ENCODE peak calls at places on chromosomes 6 and 20, in six cellular contexts. I is effector CD4-positive, alpha-beta T cell; H is posterior cingulate gyrus; B is activated gamma-delta T cell treated with Interleukin-2 at 50 U/mL for 16 hours; Y is RWPE2; R is GM12865. Z is an unnamed sample.

GRCh38 chr6:78835817-78836216 is 31.5 kb upstream of the IRAK1BP1 start:
- DNase-seq in R (peak; percentile 5), Y (no peak), I (no peak), H (no peak), B (no peak), Z (no peak)

GRCh38 chr20:59240006-59240405 is 60.4 kb upstream of the EDN3 start:
- DNase-seq in R (no peak), H (no peak), I (no peak), Y (no peak), B (no peak), Z (no peak)

GRCh38 chr20:51062065-51062464 is 39.2 kb upstream of the KCNG1 start:
- DNase-seq in H (no peak), I (no peak), B (no peak), R (no peak), Y (no peak), Z (no peak)

GRCh38 chr6:41815587-41815986 is 28.1 kb downstream of the TOMM6 start:
- DNase-seq in H (no peak), B (no peak), I (no peak), R (no peak), Y (no peak), Z (no peak)

GRCh38 chr6:14453712-14454466 is 336.3 kb downstream of the CD83 start:
- DNase-seq in I (no peak), H (no peak), Y (no peak), B (no peak), R (no peak), Z (no peak)

GRCh38 chr20:63118786-63119450 is 97.0 kb downstream of the YTHDF1 start:
- DNase-seq in B (no peak), Y (no peak), H (peak; percentile 40), I (no peak), R (no peak), Z (no peak)

GRCh38 chr6:105587349-105588115 is 184.7 kb upstream of the PREP start:
- DNase-seq in B (no peak), R (no peak), I (no peak), Y (peak; percentile 68), H (no peak), Z (no peak)

GRCh38 chr6:46400898-46401297 is 90.4 kb downstream of the RCAN2 start:
- DNase-seq in Y (no peak), I (no peak), R (no peak), B (no peak), H (no peak), Z (no peak)

GRCh38 chr6:170178561-170179477 is 112.1 kb downstream of the DLL1 start:
- DNase-seq in H (peak; percentile 77), R (no peak), Y (peak; percentile 91), I (no peak), B (no peak), Z (no peak)

GRCh38 chr20:23659989-23660837 is 22.5 kb upstream of the CST3 start:
- DNase-seq in R (no peak), B (no peak), Y (no peak), I (no peak), H (no peak), Z (no peak)

GRCh38 chr6:26484161-26484560 is 15.9 kb upstream of the BTN1A1 start:
- DNase-seq in R (no peak), Y (no peak), B (no peak), I (no peak), H (no peak), Z (no peak)